ENCODE peak calls at places on chromosome 5, in five cellular contexts. One of them, this sample, is unnamed.

GRCh38 chr5:57327934-57328333 is 154.1 kb downstream of the GPBP1 start:
- DNase-seq in H9: no peak
- DNase-seq in trophoblast cell: peak; percentile 89
- DNase-seq in H1: no peak
- DNase-seq in IMR-90: peak; percentile 33
- DNase-seq in this sample: no peak

GRCh38 chr5:24642022-24642421 is 2.8 kb downstream of the CDH10 start:
- DNase-seq in H9: no peak
- DNase-seq in trophoblast cell: peak; percentile 5
- DNase-seq in H1: no peak
- DNase-seq in IMR-90: peak; percentile 0
- DNase-seq in this sample: no peak

GRCh38 chr5:89613222-89613956 is 730.4 kb upstream of the MEF2C start:
- DNase-seq in H9: no peak
- DNase-seq in trophoblast cell: no peak
- DNase-seq in H1: no peak
- DNase-seq in IMR-90: no peak
- DNase-seq in this sample: no peak

GRCh38 chr5:124057815-124058231 is 545.8 kb downstream of the CSNK1G3 start:
- DNase-seq in H9: no peak
- DNase-seq in trophoblast cell: no peak
- DNase-seq in H1: no peak
- DNase-seq in IMR-90: no peak
- DNase-seq in this sample: no peak

GRCh38 chr5:158246661-158247060 is 387.7 kb upstream of the CLINT1 start:
- DNase-seq in H9: no peak
- DNase-seq in trophoblast cell: no peak
- DNase-seq in H1: no peak
- DNase-seq in IMR-90: no peak
- DNase-seq in this sample: no peak

GRCh38 chr5:174409070-174409469 is 315.3 kb upstream of the MSX2 start:
- DNase-seq in H9: no peak
- DNase-seq in trophoblast cell: no peak
- DNase-seq in H1: no peak
- DNase-seq in IMR-90: no peak
- DNase-seq in this sample: no peak

GRCh38 chr5:152052470-152052869 is 127.8 kb upstream of the GLRA1 start:
- DNase-seq in H9: no peak
- DNase-seq in trophoblast cell: no peak
- DNase-seq in H1: no peak
- DNase-seq in IMR-90: no peak
- DNase-seq in this sample: no peak

GRCh38 chr5:143721960-143722359 is 90.0 kb upstream of the HMHB1 start:
- DNase-seq in H9: no peak
- DNase-seq in trophoblast cell: no peak
- DNase-seq in H1: no peak
- DNase-seq in IMR-90: no peak
- DNase-seq in this sample: no peak

GRCh38 chr5:27266184-27266583 is 227.8 kb upstream of the CDH9 start:
- DNase-seq in H9: no peak
- DNase-seq in trophoblast cell: no peak
- DNase-seq in H1: no peak
- DNase-seq in IMR-90: no peak
- DNase-seq in this sample: no peak

GRCh38 chr5:150291388-150292385 is 2.1 kb upstream of the CAMK2A start:
- DNase-seq in H9: no peak
- DNase-seq in trophoblast cell: no peak
- DNase-seq in H1: no peak
- DNase-seq in IMR-90: peak; percentile 45
- DNase-seq in this sample: no peak

GRCh38 chr5:59067976-59068651 is 485.2 kb downstream of the RAB3C start:
- DNase-seq in H9: no peak
- DNase-seq in trophoblast cell: no peak
- DNase-seq in H1: no peak
- DNase-seq in IMR-90: peak; percentile 33
- DNase-seq in this sample: no peak

GRCh38 chr5:148335259-148335658 is at the start of gene SPINK9:
- DNase-seq in H9: no peak
- DNase-seq in trophoblast cell: no peak
- DNase-seq in H1: no peak
- DNase-seq in IMR-90: no peak
- DNase-seq in this sample: no peak
- H2AFZ ChIP-seq in H9: no peak within 1 kb of the TSS
- H2AFZ ChIP-seq in trophoblast cell: no peak within 1 kb of the TSS
- H2AFZ ChIP-seq in H1: no peak within 1 kb of the TSS
- H2AFZ ChIP-seq in IMR-90: no peak within 1 kb of the TSS
- H2AFZ ChIP-seq in this sample: no peak within 1 kb of the TSS

GRCh38 chr5:167900521-167900920 is 390.9 kb upstream of the WWC1 start:
- DNase-seq in H9: no peak
- DNase-seq in trophoblast cell: no peak
- DNase-seq in H1: peak; percentile 28
- DNase-seq in IMR-90: no peak
- DNase-seq in this sample: no peak
- H3K23ac ChIP-seq in H9: no peak overlapping the region
- H3K23ac ChIP-seq in trophoblast cell: no peak overlapping the region
- H3K23ac ChIP-seq in H1: no peak overlapping the region
- H3K23ac ChIP-seq in IMR-90: no peak overlapping the region
- H3K23ac ChIP-seq in this sample: no peak overlapping the region

GRCh38 chr5:14050821-14051220 is 92.3 kb upstream of the TRIO start:
- DNase-seq in H9: no peak
- DNase-seq in trophoblast cell: no peak
- DNase-seq in H1: no peak
- DNase-seq in IMR-90: peak; percentile 65
- DNase-seq in this sample: no peak

GRCh38 chr5:14054111-14054854 is 88.9 kb upstream of the TRIO start:
- DNase-seq in H9: no peak
- DNase-seq in trophoblast cell: peak; percentile 65
- DNase-seq in H1: no peak
- DNase-seq in IMR-90: peak; percentile 89
- DNase-seq in this sample: no peak

GRCh38 chr5:14048434-14048833 is 94.7 kb upstream of the TRIO start:
- DNase-seq in H9: no peak
- DNase-seq in trophoblast cell: no peak
- DNase-seq in H1: no peak
- DNase-seq in IMR-90: peak; percentile 28
- DNase-seq in this sample: no peak
- H2BK5ac ChIP-seq in H9: no peak overlapping the region
- H2BK5ac ChIP-seq in trophoblast cell: no peak overlapping the region
- H2BK5ac ChIP-seq in H1: no peak overlapping the region
- H2BK5ac ChIP-seq in IMR-90: peak overlapping the region; percentile 92
- H2BK5ac ChIP-seq in this sample: no peak overlapping the region

GRCh38 chr5:141100243-141100805 is at the start of gene PCDHB3:
- DNase-seq in H9: peak; percentile 79
- DNase-seq in trophoblast cell: no peak
- DNase-seq in H1: peak; percentile 87
- DNase-seq in IMR-90: peak; percentile 16
- DNase-seq in this sample: no peak

GRCh38 chr5:141101059-141101458 is 786 bp downstream of the PCDHB3 start:
- DNase-seq in H9: no peak
- DNase-seq in trophoblast cell: no peak
- DNase-seq in H1: no peak
- DNase-seq in IMR-90: no peak
- DNase-seq in this sample: no peak

GRCh38 chr5:141094481-141095262 is at the start of gene PCDHB2:
- DNase-seq in H9: peak; percentile 86
- DNase-seq in trophoblast cell: no peak
- DNase-seq in H1: peak; percentile 84
- DNase-seq in IMR-90: peak; percentile 14
- DNase-seq in this sample: peak; percentile 80

DNA sequence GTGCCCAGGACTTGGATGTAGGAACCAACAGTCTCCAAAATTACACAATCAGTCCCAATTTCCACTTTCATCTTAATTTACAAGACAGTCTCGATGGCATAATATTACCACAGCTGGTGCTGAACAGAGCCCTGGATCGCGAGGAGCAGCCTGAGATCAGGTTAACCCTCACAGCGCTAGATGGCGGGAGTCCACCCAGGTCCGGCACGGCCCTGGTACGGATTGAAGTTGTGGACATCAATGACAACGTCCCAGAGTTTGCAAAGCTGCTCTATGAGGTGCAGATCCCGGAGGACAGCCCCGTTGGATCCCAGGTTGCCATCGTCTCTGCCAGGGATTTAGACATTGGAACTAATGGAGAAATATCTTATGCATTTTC is 837 bp downstream of the PCDHB2 start:
- DNase-seq in H9: no peak
- DNase-seq in trophoblast cell: no peak
- DNase-seq in H1: no peak
- DNase-seq in IMR-90: no peak
- DNase-seq in this sample: no peak
- H2AFZ ChIP-seq in H9: no peak overlapping the region
- H2AFZ ChIP-seq in trophoblast cell: no peak overlapping the region
- H2AFZ ChIP-seq in H1: no peak overlapping the region
- H2AFZ ChIP-seq in IMR-90: no peak overlapping the region
- H2AFZ ChIP-seq in this sample: peak overlapping the region; percentile 91

GRCh38 chr5:78808380-78808779 is 159.8 kb upstream of the LHFPL2 start:
- DNase-seq in H9: no peak
- DNase-seq in trophoblast cell: no peak
- DNase-seq in H1: no peak
- DNase-seq in IMR-90: no peak
- DNase-seq in this sample: no peak

GRCh38 chr5:78804995-78805394 is 156.4 kb upstream of the LHFPL2 start:
- DNase-seq in H9: no peak
- DNase-seq in trophoblast cell: no peak
- DNase-seq in H1: no peak
- DNase-seq in IMR-90: no peak
- DNase-seq in this sample: no peak

GRCh38 chr5:78806544-78806943 is 158.0 kb upstream of the LHFPL2 start:
- DNase-seq in H9: no peak
- DNase-seq in trophoblast cell: peak; percentile 60
- DNase-seq in H1: no peak
- DNase-seq in IMR-90: peak; percentile 94
- DNase-seq in this sample: no peak

GRCh38 chr5:78803386-78803785 is 154.8 kb upstream of the LHFPL2 start:
- DNase-seq in H9: no peak
- DNase-seq in trophoblast cell: no peak
- DNase-seq in H1: no peak
- DNase-seq in IMR-90: no peak
- DNase-seq in this sample: no peak

GRCh38 chr5:78805474-78806124 is 157.0 kb upstream of the LHFPL2 start:
- DNase-seq in H9: no peak
- DNase-seq in trophoblast cell: no peak
- DNase-seq in H1: no peak
- DNase-seq in IMR-90: peak; percentile 47
- DNase-seq in this sample: no peak
- H3K23ac ChIP-seq in H9: no peak overlapping the region
- H3K23ac ChIP-seq in trophoblast cell: no peak overlapping the region
- H3K23ac ChIP-seq in H1: no peak overlapping the region
- H3K23ac ChIP-seq in IMR-90: no peak overlapping the region
- H3K23ac ChIP-seq in this sample: no peak overlapping the region

GRCh38 chr5:178182158-178182876 is 4.9 kb downstream of the GMCL2 start:
- DNase-seq in H9: peak; percentile 55
- DNase-seq in trophoblast cell: no peak
- DNase-seq in H1: no peak
- DNase-seq in IMR-90: no peak
- DNase-seq in this sample: no peak
- H2BK5ac ChIP-seq in H9: no peak overlapping the region
- H2BK5ac ChIP-seq in trophoblast cell: no peak overlapping the region
- H2BK5ac ChIP-seq in H1: peak overlapping the region; percentile 28
- H2BK5ac ChIP-seq in IMR-90: no peak overlapping the region
- H2BK5ac ChIP-seq in this sample: no peak overlapping the region

DNA sequence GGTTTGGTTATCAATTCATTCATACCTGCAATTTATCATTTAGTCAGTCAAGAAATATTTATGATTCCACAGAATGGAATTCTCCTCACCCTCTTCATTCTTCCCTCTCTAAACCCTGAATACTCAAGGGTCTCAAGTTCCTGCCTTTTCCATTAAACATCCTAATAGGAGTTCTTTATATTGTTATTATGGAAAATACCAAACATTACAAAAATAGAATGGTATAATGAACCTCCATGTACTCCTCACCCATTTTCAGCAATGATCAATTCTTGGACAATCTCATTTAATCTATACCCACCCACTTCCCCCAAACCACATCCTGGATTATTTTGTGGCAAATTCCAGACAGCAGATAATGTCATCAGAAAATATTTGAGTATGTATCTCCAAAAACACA is 74.5 kb downstream of the ADAMTS12 start:
- DNase-seq in H9: no peak
- DNase-seq in trophoblast cell: no peak
- DNase-seq in H1: no peak
- DNase-seq in IMR-90: no peak
- DNase-seq in this sample: no peak
- H2AFZ ChIP-seq in H9: no peak overlapping the region
- H2AFZ ChIP-seq in trophoblast cell: no peak overlapping the region
- H2AFZ ChIP-seq in H1: no peak overlapping the region
- H2AFZ ChIP-seq in IMR-90: no peak overlapping the region
- H2AFZ ChIP-seq in this sample: no peak overlapping the region

GRCh38 chr5:139686356-139686918 is 38.3 kb downstream of the CXXC5 start:
- DNase-seq in H9: no peak
- DNase-seq in trophoblast cell: no peak
- DNase-seq in H1: no peak
- DNase-seq in IMR-90: no peak
- DNase-seq in this sample: no peak
- H3K23ac ChIP-seq in H9: no peak overlapping the region
- H3K23ac ChIP-seq in trophoblast cell: peak overlapping the region; percentile 28
- H3K23ac ChIP-seq in H1: no peak overlapping the region
- H3K23ac ChIP-seq in IMR-90: no peak overlapping the region
- H3K23ac ChIP-seq in this sample: no peak overlapping the region

DNA sequence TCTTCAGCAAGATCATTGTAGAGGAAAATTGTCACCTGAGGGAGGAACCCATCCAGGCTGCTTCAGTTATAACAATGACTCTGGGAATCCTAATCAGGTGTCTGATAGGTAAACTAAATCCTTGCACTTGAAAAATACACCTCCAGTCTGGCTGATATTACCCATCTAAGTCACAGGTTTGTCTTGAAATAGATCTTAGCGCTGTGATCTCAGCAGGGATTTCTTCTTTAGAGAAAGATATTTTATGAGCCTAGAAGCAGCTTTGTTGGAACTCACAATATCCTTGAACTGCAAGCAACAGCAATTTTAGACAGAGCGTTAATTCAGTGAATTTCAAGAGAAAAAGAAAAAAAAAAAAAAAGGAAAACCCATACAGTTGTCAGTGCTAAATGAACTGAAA is 149.7 kb downstream of the SGCD start:
- DNase-seq in H9: no peak
- DNase-seq in trophoblast cell: no peak
- DNase-seq in H1: no peak
- DNase-seq in IMR-90: no peak
- DNase-seq in this sample: no peak
- H2BK5ac ChIP-seq in H9: no peak overlapping the region
- H2BK5ac ChIP-seq in trophoblast cell: no peak overlapping the region
- H2BK5ac ChIP-seq in H1: no peak overlapping the region
- H2BK5ac ChIP-seq in IMR-90: no peak overlapping the region
- H2BK5ac ChIP-seq in this sample: no peak overlapping the region

GRCh38 chr5:52748590-52748989 is 39.1 kb upstream of the ITGA1 start:
- DNase-seq in H9: no peak
- DNase-seq in trophoblast cell: no peak
- DNase-seq in H1: no peak
- DNase-seq in IMR-90: no peak
- DNase-seq in this sample: no peak
- H2AFZ ChIP-seq in H9: no peak overlapping the region
- H2AFZ ChIP-seq in trophoblast cell: no peak overlapping the region
- H2AFZ ChIP-seq in H1: no peak overlapping the region
- H2AFZ ChIP-seq in IMR-90: no peak overlapping the region
- H2AFZ ChIP-seq in this sample: no peak overlapping the region

This sample was measured in neuronal stem cell.